ENCODE peak calls at places on chromosome 21, in ten cellular contexts. P is stimulated activated CD4-positive, alpha-beta T cell treated with anti-CD3 and anti-CD28 coated beads, TNF-alpha, amount 100 ng/mL, for 1 hour; B is CD4-positive, alpha-beta T cell; T is stimulated activated CD8-positive, alpha-beta memory T cell treated with anti-CD3 and anti-CD28 coated beads, Interleukin-2, amount 100 ng/mL, for 1 hour; G is left cardiac atrium; S is midbrain; Z is dorsolateral prefrontal cortex; A is activated CD4-positive, alpha-beta T cell treated with anti-CD3 and anti-CD28 coated beads, Interleukin-2, amount 50 U/mL, for 1 hour; V is heart left ventricle; X is NCI-H345. R is an unnamed sample.

GRCh38 chr21:46194374-46195334 is 10.4 kb upstream of the SPATC1L start:
- DNase-seq in X (no peak), A (no peak), Z (peak; percentile 5), T (no peak), B (no peak), V (no peak), G (no peak), P (no peak), S (no peak), R (peak; percentile 4)

GRCh38 chr21:28601708-28602107 is 391.0 kb downstream of the LTN1 start:
- DNase-seq in X (no peak), P (no peak), S (no peak), B (no peak), A (no peak), G (no peak), Z (no peak), V (no peak), T (no peak), R (no peak)

GRCh38 chr21:44865561-44866280 is 7.8 kb downstream of the PTTG1IP start:
- DNase-seq in G (no peak), A (peak; percentile 19), S (no peak), T (no peak), X (no peak), B (no peak), V (peak; percentile 18), Z (no peak), P (no peak), R (peak; percentile 51)

GRCh38 chr21:46080171-46081021 is 17.5 kb upstream of the COL6A2 start:
- DNase-seq in G (peak; percentile 70), V (peak; percentile 66), S (peak; percentile 35), T (no peak), A (no peak), X (no peak), Z (no peak), P (no peak), B (no peak), R (peak; percentile 7)

GRCh38 chr21:35427320-35428040 is 378.4 kb upstream of the RUNX1 start:
- DNase-seq in G (peak; percentile 58), B (no peak), P (no peak), T (no peak), Z (no peak), A (no peak), V (peak; percentile 20), S (no peak), X (no peak), R (no peak)

GRCh38 chr21:41894922-41895557 is 15.9 kb upstream of the PRDM15 start:
- DNase-seq in T (no peak), B (no peak), V (no peak), S (no peak), Z (no peak), X (no peak), A (no peak), G (no peak), P (no peak), R (no peak)

GRCh38 chr21:37878946-37879660 is 37.2 kb downstream of the KCNJ6 start:
- DNase-seq in T (no peak), X (no peak), Z (no peak), A (no peak), B (no peak), G (no peak), V (no peak), P (no peak), S (no peak), R (no peak)

GRCh38 chr21:34992736-34993135 is 56.4 kb downstream of the RUNX1 start:
- DNase-seq in S (peak; percentile 10), Z (no peak), T (no peak), G (peak; percentile 71), X (no peak), A (no peak), V (no peak), B (no peak), P (no peak), R (no peak)

GRCh38 chr21:28714795-28715464 is 277.7 kb downstream of the LTN1 start:
- DNase-seq in V (no peak), X (no peak), P (no peak), B (no peak), S (no peak), G (no peak), T (no peak), A (no peak), Z (no peak), R (no peak)

GRCh38 chr21:23740463-23740862 is 1866.8 kb downstream of the MRPL39 start:
- DNase-seq in X (no peak), B (no peak), S (no peak), T (no peak), P (no peak), V (no peak), G (no peak), A (no peak), Z (no peak), R (no peak)

GRCh38 chr21:31173881-31174555 is 135.7 kb upstream of the KRTAP19-8 start:
- DNase-seq in A (peak; percentile 56), T (no peak), B (peak; percentile 59), G (peak; percentile 69), Z (peak; percentile 50), V (peak; percentile 25), P (peak; percentile 39), S (peak; percentile 48), X (no peak), R (peak; percentile 75)

GRCh38 chr21:45074818-45075605 is 632 bp downstream of the ADARB1 start:
- DNase-seq in A (no peak), S (no peak), B (peak; percentile 22), V (no peak), Z (no peak), G (no peak), X (peak; percentile 27), T (no peak), P (peak; percentile 21), R (peak; percentile 46)

GRCh38 chr21:36966846-36967657 is 583 bp upstream of the HLCS start:
- DNase-seq in Z (no peak), X (peak; percentile 58), S (no peak), P (no peak), V (no peak), G (no peak), B (no peak), A (no peak), T (no peak), R (no peak)

GRCh38 chr21:31347435-31348032 is 3.5 kb upstream of the TIAM1 start:
- DNase-seq in A (no peak), V (no peak), T (no peak), P (no peak), G (no peak), S (peak; percentile 73), X (peak; percentile 49), B (no peak), Z (no peak), R (no peak)

GRCh38 chr21:16002872-16003466 is 273.2 kb downstream of the USP25 start:
- DNase-seq in V (no peak), G (no peak), Z (no peak), B (no peak), X (no peak), T (no peak), A (no peak), P (no peak), S (peak; percentile 22), R (no peak)

GRCh38 chr21:26147535-26147934 is 23.0 kb downstream of the APP start:
- DNase-seq in A (no peak), B (no peak), S (no peak), T (no peak), X (no peak), P (no peak), Z (no peak), G (no peak), V (no peak), R (no peak)

GRCh38 chr21:38140192-38140905 is 116.4 kb upstream of the KCNJ15 start:
- DNase-seq in T (no peak), A (no peak), B (no peak), P (no peak), X (peak; percentile 22), V (no peak), S (peak; percentile 38), G (peak; percentile 57), Z (no peak), R (no peak)

GRCh38 chr21:33374874-33375644 is 28.2 kb upstream of the IFNGR2 start:
- DNase-seq in G (no peak), P (no peak), B (no peak), S (no peak), Z (no peak), X (no peak), V (no peak), A (no peak), T (no peak), R (peak; percentile 6)

GRCh38 chr21:44503901-44504399 is 36.0 kb downstream of the KRTAP10-1 start:
- DNase-seq in V (no peak), G (no peak), P (no peak), Z (no peak), T (no peak), X (no peak), S (no peak), B (no peak), A (no peak), R (no peak)

GRCh38 chr21:27805696-27806095 is 838.8 kb upstream of the ADAMTS5 start:
- DNase-seq in P (no peak), S (no peak), V (no peak), B (no peak), X (no peak), T (no peak), A (no peak), Z (no peak), G (no peak), R (no peak)

GRCh38 chr21:26096494-26096893 is 74.1 kb downstream of the APP start:
- DNase-seq in A (no peak), T (no peak), S (no peak), V (no peak), G (no peak), Z (no peak), B (no peak), P (no peak), X (no peak), R (no peak)

GRCh38 chr21:42096593-42096992 is 25.5 kb downstream of the UMODL1 start:
- DNase-seq in A (no peak), X (no peak), Z (no peak), P (no peak), T (no peak), B (no peak), V (no peak), S (no peak), G (no peak), R (no peak)

GRCh38 chr21:45022348-45022675 is 52.1 kb upstream of the ADARB1 start:
- DNase-seq in G (no peak), Z (no peak), B (no peak), S (no peak), P (no peak), V (no peak), A (no peak), X (no peak), T (no peak), R (no peak)

GRCh38 chr21:45277101-45278045 is 10.3 kb downstream of the POFUT2 start:
- DNase-seq in Z (peak; percentile 15), P (no peak), V (no peak), X (no peak), T (no peak), A (no peak), G (peak; percentile 18), B (no peak), S (no peak), R (peak; percentile 5)

GRCh38 chr21:31908106-31909031 is 35.5 kb downstream of the HUNK start:
- DNase-seq in X (no peak), G (no peak), T (no peak), Z (no peak), V (no peak), S (no peak), P (no peak), A (no peak), B (no peak), R (no peak)

R was measured in activated CD4-positive, alpha-beta memory T cell treated with anti-CD3 and anti-CD28 coated beads for 36 hours.